ENCODE peak calls at places on chromosomes 16 and 17, in seven cellular contexts. One of them, this sample, is unnamed.
A peak's percentile ranks its signal among the peaks of the same experiment; 100 is the strongest.

GRCh38 chr17:71402661-71403141 is 718.1 kb upstream of the SOX9 start:
- DNase-seq in A549: peak; percentile 33
- DNase-seq in heart right ventricle: no peak
- DNase-seq in upper lobe of right lung: no peak
- DNase-seq in thoracic aorta: no peak
- DNase-seq in IMR-90: no peak
- DNase-seq in left ventricle myocardium inferior: no peak
- DNase-seq in this sample: no peak

GRCh38 chr17:31558748-31559646 is 167.5 kb downstream of the RAB11FIP4 start:
- DNase-seq in A549: peak; percentile 91
- DNase-seq in heart right ventricle: peak; percentile 84
- DNase-seq in upper lobe of right lung: peak; percentile 90
- DNase-seq in thoracic aorta: no peak
- DNase-seq in IMR-90: peak; percentile 80
- DNase-seq in left ventricle myocardium inferior: peak; percentile 78
- DNase-seq in this sample: peak; percentile 73

GRCh38 chr16:88448461-88449266 is 4.4 kb upstream of the ZFPM1 start:
- DNase-seq in A549: no peak
- DNase-seq in heart right ventricle: no peak
- DNase-seq in upper lobe of right lung: no peak
- DNase-seq in thoracic aorta: no peak
- DNase-seq in IMR-90: no peak
- DNase-seq in left ventricle myocardium inferior: no peak
- DNase-seq in this sample: no peak

GRCh38 chr16:53090591-53091507 is 36.1 kb downstream of the CHD9 start:
- DNase-seq in A549: no peak
- DNase-seq in heart right ventricle: peak; percentile 96
- DNase-seq in upper lobe of right lung: peak; percentile 89
- DNase-seq in thoracic aorta: peak; percentile 86
- DNase-seq in IMR-90: peak; percentile 98
- DNase-seq in left ventricle myocardium inferior: peak; percentile 93
- DNase-seq in this sample: peak; percentile 97

GRCh38 chr16:56669005-56669839 is at the start of gene MT1H:
- DNase-seq in A549: no peak
- DNase-seq in heart right ventricle: no peak
- DNase-seq in upper lobe of right lung: no peak
- DNase-seq in thoracic aorta: no peak
- DNase-seq in IMR-90: no peak
- DNase-seq in left ventricle myocardium inferior: no peak
- DNase-seq in this sample: no peak

GRCh38 chr17:81277938-81278693 is 17.0 kb downstream of the SLC38A10 start:
- DNase-seq in A549: no peak
- DNase-seq in heart right ventricle: no peak
- DNase-seq in upper lobe of right lung: no peak
- DNase-seq in thoracic aorta: no peak
- DNase-seq in IMR-90: peak; percentile 69
- DNase-seq in left ventricle myocardium inferior: peak; percentile 69
- DNase-seq in this sample: no peak

GRCh38 chr17:40326014-40326831 is 17.2 kb downstream of the RARA start:
- DNase-seq in A549: no peak
- DNase-seq in heart right ventricle: peak; percentile 31
- DNase-seq in upper lobe of right lung: no peak
- DNase-seq in thoracic aorta: no peak
- DNase-seq in IMR-90: no peak
- DNase-seq in left ventricle myocardium inferior: peak; percentile 22
- DNase-seq in this sample: no peak

GRCh38 chr17:78903101-78903779 is at the start of gene CEP295NL:
- DNase-seq in A549: peak; percentile 66
- DNase-seq in heart right ventricle: no peak
- DNase-seq in upper lobe of right lung: no peak
- DNase-seq in thoracic aorta: no peak
- DNase-seq in IMR-90: peak; percentile 63
- DNase-seq in left ventricle myocardium inferior: no peak
- DNase-seq in this sample: no peak

GRCh38 chr17:28623696-28624095 is 9.7 kb upstream of the RSKR start:
- DNase-seq in A549: no peak
- DNase-seq in heart right ventricle: no peak
- DNase-seq in upper lobe of right lung: no peak
- DNase-seq in thoracic aorta: no peak
- DNase-seq in IMR-90: no peak
- DNase-seq in left ventricle myocardium inferior: no peak
- DNase-seq in this sample: no peak

GRCh38 chr17:2303278-2304188 is at the start of the genes SMG6 and SRR:
- DNase-seq in A549: peak; percentile 95
- DNase-seq in heart right ventricle: peak; percentile 93
- DNase-seq in upper lobe of right lung: peak; percentile 97
- DNase-seq in thoracic aorta: peak; percentile 60
- DNase-seq in IMR-90: peak; percentile 75
- DNase-seq in left ventricle myocardium inferior: peak; percentile 94
- DNase-seq in this sample: peak; percentile 87

GRCh38 chr16:58744497-58744896 is 10.4 kb upstream of the GOT2 start:
- DNase-seq in A549: no peak
- DNase-seq in heart right ventricle: no peak
- DNase-seq in upper lobe of right lung: no peak
- DNase-seq in thoracic aorta: no peak
- DNase-seq in IMR-90: no peak
- DNase-seq in left ventricle myocardium inferior: no peak
- DNase-seq in this sample: no peak

GRCh38 chr17:49106366-49107210 is 26.0 kb upstream of the B4GALNT2 start:
- DNase-seq in A549: peak; percentile 92
- DNase-seq in heart right ventricle: no peak
- DNase-seq in upper lobe of right lung: no peak
- DNase-seq in thoracic aorta: no peak
- DNase-seq in IMR-90: peak; percentile 83
- DNase-seq in left ventricle myocardium inferior: no peak
- DNase-seq in this sample: no peak

GRCh38 chr17:69147460-69147859 is 5.8 kb upstream of the ABCA6 start:
- DNase-seq in A549: no peak
- DNase-seq in heart right ventricle: no peak
- DNase-seq in upper lobe of right lung: no peak
- DNase-seq in thoracic aorta: no peak
- DNase-seq in IMR-90: no peak
- DNase-seq in left ventricle myocardium inferior: no peak
- DNase-seq in this sample: no peak

GRCh38 chr17:67503184-67503583 is 126.1 kb downstream of the PITPNC1 start:
- DNase-seq in A549: no peak
- DNase-seq in heart right ventricle: no peak
- DNase-seq in upper lobe of right lung: no peak
- DNase-seq in thoracic aorta: no peak
- DNase-seq in IMR-90: peak; percentile 53
- DNase-seq in left ventricle myocardium inferior: no peak
- DNase-seq in this sample: no peak

GRCh38 chr16:67013823-67014640 is 14.9 kb upstream of the CBFB start:
- DNase-seq in A549: peak; percentile 41
- DNase-seq in heart right ventricle: peak; percentile 84
- DNase-seq in upper lobe of right lung: peak; percentile 85
- DNase-seq in thoracic aorta: no peak
- DNase-seq in IMR-90: peak; percentile 46
- DNase-seq in left ventricle myocardium inferior: peak; percentile 87
- DNase-seq in this sample: peak; percentile 73

GRCh38 chr17:28497931-28498330 is 8.2 kb upstream of the FOXN1 start:
- DNase-seq in A549: no peak
- DNase-seq in heart right ventricle: no peak
- DNase-seq in upper lobe of right lung: no peak
- DNase-seq in thoracic aorta: no peak
- DNase-seq in IMR-90: no peak
- DNase-seq in left ventricle myocardium inferior: no peak
- DNase-seq in this sample: no peak

GRCh38 chr17:55259684-55260111 is 5.1 kb upstream of the HLF start:
- DNase-seq in A549: no peak
- DNase-seq in heart right ventricle: no peak
- DNase-seq in upper lobe of right lung: no peak
- DNase-seq in thoracic aorta: no peak
- DNase-seq in IMR-90: no peak
- DNase-seq in left ventricle myocardium inferior: no peak
- DNase-seq in this sample: no peak

GRCh38 chr17:17062866-17063265 is 20.6 kb downstream of the MPRIP start:
- DNase-seq in A549: no peak
- DNase-seq in heart right ventricle: no peak
- DNase-seq in upper lobe of right lung: peak; percentile 80
- DNase-seq in thoracic aorta: no peak
- DNase-seq in IMR-90: no peak
- DNase-seq in left ventricle myocardium inferior: no peak
- DNase-seq in this sample: peak; percentile 73

GRCh38 chr16:20647736-20648135 is 49.7 kb downstream of the ACSM1 start:
- DNase-seq in A549: no peak
- DNase-seq in heart right ventricle: no peak
- DNase-seq in upper lobe of right lung: no peak
- DNase-seq in thoracic aorta: no peak
- DNase-seq in IMR-90: no peak
- DNase-seq in left ventricle myocardium inferior: no peak
- DNase-seq in this sample: no peak

GRCh38 chr17:65008877-65009276 is 47.7 kb downstream of the GNA13 start:
- DNase-seq in A549: no peak
- DNase-seq in heart right ventricle: no peak
- DNase-seq in upper lobe of right lung: no peak
- DNase-seq in thoracic aorta: no peak
- DNase-seq in IMR-90: no peak
- DNase-seq in left ventricle myocardium inferior: no peak
- DNase-seq in this sample: no peak

GRCh38 chr16:684961-685696 is 995 bp upstream of the JMJD8 start:
- DNase-seq in A549: no peak
- DNase-seq in heart right ventricle: no peak
- DNase-seq in upper lobe of right lung: no peak
- DNase-seq in thoracic aorta: no peak
- DNase-seq in IMR-90: no peak
- DNase-seq in left ventricle myocardium inferior: no peak
- DNase-seq in this sample: no peak

GRCh38 chr16:687499-687898 is 2.7 kb downstream of the WDR24 start:
- DNase-seq in A549: no peak
- DNase-seq in heart right ventricle: no peak
- DNase-seq in upper lobe of right lung: no peak
- DNase-seq in thoracic aorta: no peak
- DNase-seq in IMR-90: no peak
- DNase-seq in left ventricle myocardium inferior: no peak
- DNase-seq in this sample: no peak

GRCh38 chr16:684067-684794 is at the start of gene JMJD8:
- DNase-seq in A549: peak; percentile 90
- DNase-seq in heart right ventricle: peak; percentile 97
- DNase-seq in upper lobe of right lung: peak; percentile 99
- DNase-seq in thoracic aorta: peak; percentile 85
- DNase-seq in IMR-90: peak; percentile 92
- DNase-seq in left ventricle myocardium inferior: peak; percentile 98
- DNase-seq in this sample: peak; percentile 95

GRCh38 chr16:686459-687260 is 2.5 kb upstream of the JMJD8 start:
- DNase-seq in A549: no peak
- DNase-seq in heart right ventricle: no peak
- DNase-seq in upper lobe of right lung: no peak
- DNase-seq in thoracic aorta: no peak
- DNase-seq in IMR-90: no peak
- DNase-seq in left ventricle myocardium inferior: no peak
- DNase-seq in this sample: no peak

DNA sequence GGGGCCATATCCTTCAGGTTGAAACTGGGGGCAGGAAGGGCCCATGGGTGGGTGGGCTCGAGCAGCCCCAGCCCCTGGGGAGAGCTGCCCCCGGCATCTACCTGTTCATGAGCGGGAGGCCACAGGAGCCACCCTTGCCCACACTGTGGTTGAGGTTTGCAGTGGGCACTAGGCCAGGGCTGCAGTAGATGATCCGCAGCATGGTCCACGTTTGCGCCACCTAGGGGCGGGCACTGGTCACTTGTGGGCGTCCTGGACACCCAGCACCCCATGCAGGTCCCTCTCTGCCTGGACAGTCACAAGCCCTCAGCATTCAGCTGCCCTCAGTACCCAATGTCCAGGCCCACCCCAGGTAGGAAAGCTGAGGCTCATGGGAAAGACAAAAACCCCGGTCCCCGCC is 1.8 kb upstream of the JMJD8 start:
- DNase-seq in A549: no peak
- DNase-seq in heart right ventricle: no peak
- DNase-seq in upper lobe of right lung: no peak
- DNase-seq in thoracic aorta: no peak
- DNase-seq in IMR-90: peak; percentile 13
- DNase-seq in left ventricle myocardium inferior: no peak
- DNase-seq in this sample: no peak
- H3K27ac ChIP-seq in A549: no peak overlapping the region
- H3K27ac ChIP-seq in heart right ventricle: no peak overlapping the region
- H3K27ac ChIP-seq in upper lobe of right lung: no peak overlapping the region
- H3K27ac ChIP-seq in thoracic aorta: no peak overlapping the region
- H3K27ac ChIP-seq in IMR-90: no peak overlapping the region
- H3K27ac ChIP-seq in left ventricle myocardium inferior: no peak overlapping the region
- H3K27ac ChIP-seq in this sample: no peak overlapping the region

GRCh38 chr16:30874821-30875717 is 18.8 kb downstream of the BCL7C start:
- DNase-seq in A549: peak; percentile 82
- DNase-seq in heart right ventricle: peak; percentile 91
- DNase-seq in upper lobe of right lung: peak; percentile 97
- DNase-seq in thoracic aorta: no peak
- DNase-seq in IMR-90: peak; percentile 88
- DNase-seq in left ventricle myocardium inferior: peak; percentile 93
- DNase-seq in this sample: peak; percentile 92

GRCh38 chr16:30882429-30883310 is 11.2 kb downstream of the BCL7C start:
- DNase-seq in A549: no peak
- DNase-seq in heart right ventricle: no peak
- DNase-seq in upper lobe of right lung: no peak
- DNase-seq in thoracic aorta: no peak
- DNase-seq in IMR-90: no peak
- DNase-seq in left ventricle myocardium inferior: no peak
- DNase-seq in this sample: no peak

GRCh38 chr16:30874244-30874820 is 19.5 kb downstream of the BCL7C start:
- DNase-seq in A549: no peak
- DNase-seq in heart right ventricle: no peak
- DNase-seq in upper lobe of right lung: no peak
- DNase-seq in thoracic aorta: no peak
- DNase-seq in IMR-90: no peak
- DNase-seq in left ventricle myocardium inferior: no peak
- DNase-seq in this sample: no peak

GRCh38 chr16:30875881-30876791 is 17.7 kb downstream of the BCL7C start:
- DNase-seq in A549: no peak
- DNase-seq in heart right ventricle: no peak
- DNase-seq in upper lobe of right lung: no peak
- DNase-seq in thoracic aorta: no peak
- DNase-seq in IMR-90: peak; percentile 26
- DNase-seq in left ventricle myocardium inferior: no peak
- DNase-seq in this sample: no peak

GRCh38 chr16:30876867-30877266 is 17.0 kb downstream of the BCL7C start:
- DNase-seq in A549: no peak
- DNase-seq in heart right ventricle: no peak
- DNase-seq in upper lobe of right lung: no peak
- DNase-seq in thoracic aorta: no peak
- DNase-seq in IMR-90: no peak
- DNase-seq in left ventricle myocardium inferior: no peak
- DNase-seq in this sample: no peak
- TF ChIP-seq CTCF in A549: no peak
- TF ChIP-seq CTCF in heart right ventricle: no peak
- TF ChIP-seq CTCF in upper lobe of right lung: no peak
- TF ChIP-seq CTCF in thoracic aorta: no peak
- TF ChIP-seq CTCF in IMR-90: no peak
- TF ChIP-seq CTCF in left ventricle myocardium inferior: no peak
- TF ChIP-seq CTCF in this sample: no peak

GRCh38 chr16:1180772-1181714 is 28.1 kb downstream of the CACNA1H start:
- DNase-seq in A549: no peak
- DNase-seq in heart right ventricle: peak; percentile 74
- DNase-seq in upper lobe of right lung: no peak
- DNase-seq in thoracic aorta: no peak
- DNase-seq in IMR-90: no peak
- DNase-seq in left ventricle myocardium inferior: peak; percentile 67
- DNase-seq in this sample: peak; percentile 58
- H3K27ac ChIP-seq in A549: peak overlapping the region; percentile 100
- H3K27ac ChIP-seq in heart right ventricle: peak overlapping the region; percentile 48
- H3K27ac ChIP-seq in upper lobe of right lung: peak overlapping the region; percentile 6
- H3K27ac ChIP-seq in thoracic aorta: peak overlapping the region; percentile 91
- H3K27ac ChIP-seq in IMR-90: peak overlapping the region; percentile 53
- H3K27ac ChIP-seq in left ventricle myocardium inferior: peak overlapping the region; percentile 77
- H3K27ac ChIP-seq in this sample: peak overlapping the region; percentile 83

GRCh38 chr17:44628234-44629188 is 27.8 kb upstream of the MEIOC start:
- DNase-seq in A549: no peak
- DNase-seq in heart right ventricle: peak; percentile 66
- DNase-seq in upper lobe of right lung: no peak
- DNase-seq in thoracic aorta: no peak
- DNase-seq in IMR-90: no peak
- DNase-seq in left ventricle myocardium inferior: peak; percentile 23
- DNase-seq in this sample: no peak
- TF ChIP-seq CTCF in A549: no peak
- TF ChIP-seq CTCF in heart right ventricle: no peak
- TF ChIP-seq CTCF in upper lobe of right lung: no peak
- TF ChIP-seq CTCF in thoracic aorta: no peak
- TF ChIP-seq CTCF in IMR-90: no peak
- TF ChIP-seq CTCF in left ventricle myocardium inferior: no peak
- TF ChIP-seq CTCF in this sample: no peak